ENCODE peak calls at places on chromosomes 12 and 14, in four cellular contexts. O is foreskin keratinocyte, D is nephron progenitor cell, B is GM13977. U is an unnamed sample.

GRCh38 chr12:27624586-27624985 is 71.7 kb upstream of the REP15 start:
- DNase-seq in O (no peak), B (no peak), D (no peak), U (no peak)

GRCh38 chr14:48527832-48528231 is 852.4 kb upstream of the MDGA2 start:
- DNase-seq in B (no peak), O (no peak), D (no peak), U (no peak)

GRCh38 chr14:56501909-56502530 is 77.6 kb upstream of the TMEM260 start:
- DNase-seq in O (no peak), B (no peak), D (no peak), U (no peak)

GRCh38 chr14:42378274-42378673 is 771.6 kb downstream of the LRFN5 start:
- DNase-seq in D (no peak), B (no peak), O (no peak), U (no peak)

GRCh38 chr12:80053048-80053790 is 46.1 kb upstream of the OTOGL start:
- DNase-seq in B (no peak), O (peak), D (no peak), U (no peak)

GRCh38 chr12:67038486-67038885 is 230.7 kb upstream of the CAND1 start:
- DNase-seq in O (no peak), B (no peak), D (no peak), U (no peak)

GRCh38 chr14:81165188-81165587 is 55.6 kb downstream of the GTF2A1 start:
- DNase-seq in D (no peak), B (no peak), O (no peak), U (no peak)

GRCh38 chr14:50559990-50560928 is at the start of gene ATL1:
- DNase-seq in B (peak), D (peak), O (peak), U (peak)

GRCh38 chr12:50087995-50088394 is 2.9 kb downstream of the SMARCD1 start:
- DNase-seq in D (no peak), O (peak), B (no peak), U (no peak)

GRCh38 chr14:44165286-44165685 is 341.8 kb downstream of the FSCB start:
- DNase-seq in O (no peak), B (no peak), D (no peak), U (no peak)

GRCh38 chr14:89308232-89308959 is 108.6 kb downstream of the FOXN3 start:
- DNase-seq in O (no peak), D (no peak), B (peak), U (peak)

GRCh38 chr14:32203928-32204357 is 874 bp upstream of the RNU6-8 start:
- DNase-seq in O (no peak), B (no peak), D (peak), U (no peak)

GRCh38 chr12:95390932-95391331 is 83.0 kb upstream of the METAP2 start:
- DNase-seq in O (no peak), D (no peak), B (no peak), U (no peak)

GRCh38 chr14:96741151-96741977 is 55.8 kb upstream of the VRK1 start:
- DNase-seq in O (peak), D (peak), B (peak), U (peak)

GRCh38 chr12:53058674-53059433 is 9.0 kb downstream of the TNS2 start:
- DNase-seq in D (no peak), O (no peak), B (no peak), U (no peak)

DNA sequence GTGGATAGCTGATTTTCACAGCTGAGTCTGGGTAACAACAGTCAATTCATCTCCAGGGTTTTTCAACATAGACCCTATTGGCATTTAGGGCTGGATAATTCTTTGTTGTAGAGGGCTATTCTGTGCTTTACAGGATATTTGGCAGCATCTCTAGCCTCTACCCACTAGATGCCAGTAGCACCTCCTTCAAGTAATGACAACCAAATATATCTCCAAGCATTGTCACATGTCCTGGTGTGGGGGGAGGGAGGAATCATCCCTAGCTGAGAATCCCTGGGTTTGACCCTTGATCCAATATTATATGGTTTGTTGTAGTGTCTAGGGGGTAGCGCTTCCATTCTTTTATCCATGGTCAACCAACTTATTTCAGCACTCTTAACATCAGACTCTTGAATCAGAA is 157.2 kb downstream of the ANO4 start:
- DNase-seq in B (no peak), D (no peak), O (no peak), U (no peak)
- TF ChIP-seq CTCF in B (no peak), D (no peak), O (peak), U (no peak)

GRCh38 chr12:56601503-56601902 is 28.6 kb downstream of the BAZ2A start:
- DNase-seq in B (peak), O (no peak), D (peak), U (peak)

GRCh38 chr12:56600753-56601152 is 29.4 kb downstream of the BAZ2A start:
- DNase-seq in D (no peak), O (no peak), B (no peak), U (no peak)

GRCh38 chr12:56599797-56600196 is 30.3 kb downstream of the BAZ2A start:
- DNase-seq in B (no peak), O (no peak), D (no peak), U (no peak)

GRCh38 chr12:56599041-56599440 is 31.1 kb downstream of the BAZ2A start:
- DNase-seq in D (no peak), O (no peak), B (no peak), U (no peak)

GRCh38 chr12:56602239-56602638 is 27.9 kb downstream of the BAZ2A start:
- DNase-seq in D (no peak), B (no peak), O (no peak), U (no peak)
- TF ChIP-seq CTCF in D (no peak), B (no peak), O (no peak), U (no peak)

GRCh38 chr14:22814373-22814772 is 862 bp downstream of the SLC7A7 start:
- DNase-seq in B (no peak), D (no peak), O (no peak), U (no peak)

GRCh38 chr14:22813145-22813544 is 2.1 kb downstream of the SLC7A7 start:
- DNase-seq in B (no peak), O (no peak), D (no peak), U (no peak)

GRCh38 chr14:22814945-22815713 is at the start of gene SLC7A7:
- DNase-seq in O (no peak), D (no peak), B (no peak), U (no peak)

GRCh38 chr14:22811752-22812151 is 3.5 kb downstream of the SLC7A7 start:
- DNase-seq in D (no peak), O (no peak), B (peak), U (no peak)

DNA sequence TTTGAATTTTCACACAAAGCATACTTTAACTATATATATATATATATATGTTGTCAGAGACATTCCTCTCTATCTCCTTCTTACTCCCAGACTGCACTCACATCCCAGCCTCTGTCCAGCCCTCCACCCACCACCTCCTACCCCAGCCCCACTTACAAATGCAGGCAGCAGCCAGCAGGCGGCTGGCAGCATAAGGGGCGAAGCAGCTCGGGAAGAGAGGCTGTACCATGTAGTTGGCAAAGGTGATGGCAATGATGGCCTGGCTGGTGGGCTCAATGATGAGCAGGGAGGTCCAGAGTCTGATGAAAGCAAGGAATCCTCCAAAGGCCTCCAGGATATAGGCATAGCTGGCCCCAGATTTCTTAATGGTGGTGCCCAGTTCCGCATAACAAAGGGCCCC is 2.5 kb downstream of the SLC7A7 start:
- DNase-seq in D (no peak), O (no peak), B (no peak), U (no peak)
- TF ChIP-seq CTCF in D (no peak), O (no peak), B (no peak), U (no peak)

GRCh38 chr14:99579903-99580570 is 24.0 kb downstream of the CCDC85C start:
- DNase-seq in O (peak), D (peak), B (no peak), U (no peak)

GRCh38 chr14:99579077-99579836 is 24.8 kb downstream of the CCDC85C start:
- DNase-seq in D (no peak), O (peak), B (no peak), U (no peak)

GRCh38 chr14:99581371-99581770 is 22.6 kb downstream of the CCDC85C start:
- DNase-seq in O (no peak), D (no peak), B (no peak), U (no peak)

GRCh38 chr14:99584823-99585222 is 19.2 kb downstream of the CCDC85C start:
- DNase-seq in O (no peak), D (no peak), B (no peak), U (no peak)

DNA sequence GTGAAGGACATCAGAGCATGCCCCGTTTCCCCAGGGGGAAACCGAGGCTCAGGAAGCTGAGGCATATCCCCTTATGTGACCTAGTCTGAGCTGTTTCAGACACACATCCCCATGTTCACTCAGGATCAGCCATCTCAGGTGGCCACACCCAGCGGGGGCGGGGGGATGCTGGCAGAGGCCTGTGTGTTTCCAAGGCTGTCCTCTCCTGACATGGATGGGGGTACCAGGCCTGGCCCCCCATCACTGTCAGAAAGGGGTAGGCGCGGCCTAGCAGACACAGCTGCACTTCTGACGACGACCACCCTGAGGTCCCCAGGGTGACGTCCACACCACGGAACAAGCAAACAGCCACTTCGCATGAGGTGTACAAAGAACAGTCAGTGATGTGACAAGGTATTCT is 22.0 kb downstream of the CCDC85C start:
- DNase-seq in O (no peak), D (no peak), B (no peak), U (no peak)
- TF ChIP-seq CTCF in O (no peak), D (no peak), B (no peak), U (no peak)

GRCh38 chr14:106491851-106492250 is 965.5 kb downstream of the TMEM121 start:
- DNase-seq in B (no peak), D (peak), O (no peak), U (no peak)
- TF ChIP-seq CTCF in B (peak), D (no peak), O (peak), U (peak)

DNA sequence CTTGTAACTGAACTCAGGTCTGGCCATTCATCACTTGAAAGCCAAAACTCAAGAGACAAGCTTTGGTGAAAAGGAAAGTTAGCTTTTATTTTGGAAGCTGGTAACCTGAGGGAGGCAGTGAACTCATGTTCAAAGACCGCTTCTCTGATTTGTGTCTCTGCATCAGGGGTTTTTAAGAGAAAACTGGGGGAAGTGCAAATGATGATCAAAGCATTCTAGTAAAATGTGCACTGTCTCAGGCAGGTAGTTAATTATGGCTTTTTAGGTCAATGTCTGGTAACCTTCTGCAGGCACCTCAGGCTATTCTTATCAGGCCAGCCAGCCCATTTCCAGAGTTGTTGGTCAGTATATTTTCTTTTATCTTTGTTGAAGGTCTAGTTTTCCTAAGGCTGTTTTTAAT is 162.2 kb downstream of the SYT10 start:
- DNase-seq in B (no peak), D (no peak), O (no peak), U (no peak)
- TF ChIP-seq CTCF in B (no peak), D (no peak), O (no peak), U (no peak)

DNA sequence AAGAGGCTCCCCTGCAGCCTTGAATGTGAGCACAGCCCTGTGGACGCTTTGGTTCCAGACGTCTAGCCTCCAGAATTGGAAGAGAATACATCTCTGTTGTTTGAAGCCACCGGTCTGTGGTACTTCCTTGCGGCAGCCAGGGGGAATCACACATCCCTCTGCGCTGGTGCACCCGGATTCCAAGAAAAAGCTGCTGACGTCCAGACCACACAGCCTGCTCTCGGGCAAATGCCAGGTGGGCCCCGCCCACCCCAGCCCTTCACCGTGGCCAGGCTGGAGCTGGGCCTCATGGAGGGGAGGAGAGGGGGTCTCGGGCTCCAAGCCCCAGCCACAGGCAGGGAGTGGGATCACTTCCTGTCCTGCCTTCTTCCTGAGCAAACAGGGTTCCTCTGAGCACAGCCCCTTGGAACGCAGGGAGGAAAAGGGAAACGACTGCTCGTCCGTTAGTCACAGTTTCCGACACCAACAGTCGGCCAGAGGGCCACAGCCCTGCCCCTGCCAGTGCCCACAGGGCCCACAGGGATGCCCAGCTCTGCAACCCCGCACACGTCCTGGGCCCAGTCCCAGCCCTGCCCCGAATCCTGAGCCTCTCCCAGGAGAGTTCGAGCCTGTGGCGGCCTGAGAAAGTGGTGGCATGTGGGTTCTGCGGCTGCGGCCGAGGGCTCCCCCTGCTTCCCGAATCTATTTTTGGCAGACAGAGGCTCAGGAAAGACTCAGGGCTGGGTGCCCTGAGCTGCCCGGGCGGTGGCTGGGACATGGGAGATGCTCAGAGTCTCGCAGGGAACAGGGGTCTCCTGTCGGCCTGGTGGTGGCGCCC is 85.3 kb downstream of the RFLNA start:
- DNase-seq in D (no peak), B (no peak), O (peak), U (no peak)
- TF ChIP-seq CTCF in D (no peak), B (no peak), O (peak), U (no peak)

U was measured in GM13976.